ENCODE peak calls at places on chromosomes 2 and 18, in eight cellular contexts. J, C, W, K, V, F, Z and O are unnamed samples.

GRCh38 chr2:202883987-202884675 is 12.6 kb upstream of the ICA1L start:
- DNase-seq in J (no peak), F (peak), Z (peak), W (peak), V (no peak), K (no peak), C (no peak), O (peak)

GRCh38 chr2:196238836-196239380 is 67.5 kb upstream of the STK17B start:
- DNase-seq in V (no peak), J (no peak), C (no peak), W (no peak), F (no peak), K (no peak), Z (peak), O (peak)

GRCh38 chr2:8620611-8621382 is 61.1 kb upstream of the ID2 start:
- DNase-seq in F (peak), V (no peak), Z (peak), C (no peak), W (no peak), J (no peak), K (no peak), O (no peak)

GRCh38 chr2:204299766-204300165 is 245.5 kb upstream of the PARD3B start:
- DNase-seq in V (no peak), F (no peak), J (no peak), C (no peak), W (no peak), K (no peak), Z (no peak), O (peak)

GRCh38 chr2:120134263-120134662 is 88.9 kb downstream of the TMEM185B start:
- DNase-seq in Z (peak), C (no peak), W (peak), K (no peak), J (no peak), V (no peak), F (peak), O (peak)

GRCh38 chr18:62663731-62664336 is 51.5 kb upstream of the PHLPP1 start:
- DNase-seq in F (peak), K (no peak), J (peak), Z (peak), C (no peak), W (peak), V (no peak), O (no peak)

GRCh38 chr2:230956827-230957755 is 32.0 kb upstream of the GPR55 start:
- DNase-seq in F (peak), K (peak), C (no peak), V (peak), J (peak), W (peak), Z (peak), O (peak)

GRCh38 chr2:39845460-39846146 is 66.5 kb upstream of the THUMPD2 start:
- DNase-seq in K (no peak), C (no peak), W (no peak), J (no peak), F (peak), V (no peak), Z (peak), O (no peak)

GRCh38 chr2:32135409-32135808 is 30.3 kb upstream of the SLC30A6 start:
- DNase-seq in Z (peak), C (no peak), J (peak), F (peak), K (no peak), V (no peak), W (peak), O (peak)
- TF ChIP-seq CTCF in Z (no peak), C (peak), J (no peak), F (peak), K (no peak), V (no peak), W (peak), O (peak)

GRCh38 chr2:227117852-227118251 is 46.2 kb downstream of the COL4A4 start:
- DNase-seq in F (no peak), C (no peak), Z (no peak), W (no peak), V (no peak), J (no peak), K (no peak), O (no peak)
- H3K4me3 ChIP-seq in F (no peak), C (no peak), Z (no peak), W (no peak), V (no peak), J (no peak), K (no peak), O (no peak)

DNA sequence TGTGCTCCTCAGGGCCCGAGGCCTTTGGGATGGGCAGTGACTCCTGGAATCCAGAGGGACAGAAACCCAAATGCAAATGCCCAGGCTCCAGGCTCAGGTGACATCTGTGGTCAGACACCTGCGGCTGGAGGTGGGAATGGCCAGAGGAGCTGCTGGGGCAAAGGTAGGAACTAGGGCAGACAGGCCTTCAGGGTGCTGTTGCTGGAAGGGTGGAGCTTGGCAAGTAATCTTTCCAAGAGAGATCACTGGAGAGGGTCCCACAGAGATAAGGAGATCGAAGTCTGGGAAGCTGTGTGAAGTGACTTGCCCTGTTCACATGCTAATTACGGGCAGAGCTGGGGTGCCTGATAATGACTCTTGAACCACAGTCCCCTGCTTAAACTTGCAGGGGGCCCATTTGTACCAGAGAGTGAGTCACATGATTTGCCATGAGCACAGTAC is 82.4 kb downstream of the ACAA2 start:
- DNase-seq in J (no peak), C (no peak), Z (no peak), W (no peak), F (no peak), K (no peak), V (no peak), O (no peak)
- TF ChIP-seq CTCF in J (no peak), C (no peak), Z (no peak), W (no peak), F (no peak), K (no peak), V (no peak), O (no peak)

DNA sequence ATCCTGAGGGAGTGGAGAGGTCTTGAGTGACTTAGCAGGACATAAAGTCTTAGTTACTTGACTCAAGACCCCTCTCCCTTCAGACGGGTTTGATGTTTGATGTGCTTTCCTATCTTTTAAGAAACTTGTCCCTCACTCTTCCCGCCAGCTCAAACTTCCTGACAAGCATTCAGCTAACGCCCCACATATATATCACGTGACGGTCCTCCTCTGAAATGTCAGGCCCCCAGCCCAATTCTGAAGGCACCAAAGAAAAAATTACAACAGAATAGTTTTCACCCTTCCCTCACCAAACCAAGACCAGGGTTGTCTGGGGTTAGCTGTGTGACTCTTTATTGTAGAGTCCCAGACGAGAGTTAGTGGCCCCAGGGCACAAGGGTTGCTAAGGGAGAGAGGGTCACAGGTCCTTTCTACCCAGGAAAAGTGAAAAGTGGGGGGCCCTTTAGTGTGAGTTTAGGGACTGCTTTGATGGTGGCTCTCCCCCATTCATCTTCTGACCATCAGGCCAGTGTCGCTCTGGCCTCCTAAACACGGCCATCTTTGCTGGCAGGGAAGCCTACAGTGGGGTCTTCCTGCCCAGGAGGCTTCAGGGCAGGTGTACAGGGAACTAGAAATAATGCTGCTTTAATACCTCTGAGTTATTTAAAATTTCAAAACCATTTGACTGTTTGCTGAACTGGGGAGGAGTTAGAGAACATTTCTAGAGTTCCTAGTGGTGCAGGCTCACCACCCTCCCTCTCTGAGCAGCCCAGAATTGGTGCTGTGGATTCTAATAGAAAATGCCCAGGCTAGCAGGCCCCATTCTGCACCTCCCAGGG is 2.7 kb downstream of the PKDCC start:
- DNase-seq in C (no peak), Z (no peak), W (no peak), K (no peak), J (no peak), V (no peak), F (no peak), O (no peak)
- H3K4me3 ChIP-seq in C (peak), Z (peak), W (peak), K (peak), J (no peak), V (peak), F (no peak), O (peak)

GRCh38 chr2:155372969-155373368 is 674.5 kb downstream of the KCNJ3 start:
- DNase-seq in Z (peak), J (no peak), F (peak), W (peak), C (no peak), V (no peak), K (no peak), O (peak)

GRCh38 chr2:155381446-155381845 is 683.0 kb downstream of the KCNJ3 start:
- DNase-seq in F (no peak), Z (no peak), V (no peak), W (no peak), J (no peak), C (no peak), K (no peak), O (no peak)

GRCh38 chr2:155377931-155378444 is 679.5 kb downstream of the KCNJ3 start:
- DNase-seq in Z (peak), F (peak), V (no peak), J (no peak), W (no peak), K (no peak), C (no peak), O (peak)

GRCh38 chr2:155382781-155383180 is 684.3 kb downstream of the KCNJ3 start:
- DNase-seq in C (no peak), V (no peak), K (no peak), W (no peak), J (no peak), F (no peak), Z (no peak), O (no peak)

DNA sequence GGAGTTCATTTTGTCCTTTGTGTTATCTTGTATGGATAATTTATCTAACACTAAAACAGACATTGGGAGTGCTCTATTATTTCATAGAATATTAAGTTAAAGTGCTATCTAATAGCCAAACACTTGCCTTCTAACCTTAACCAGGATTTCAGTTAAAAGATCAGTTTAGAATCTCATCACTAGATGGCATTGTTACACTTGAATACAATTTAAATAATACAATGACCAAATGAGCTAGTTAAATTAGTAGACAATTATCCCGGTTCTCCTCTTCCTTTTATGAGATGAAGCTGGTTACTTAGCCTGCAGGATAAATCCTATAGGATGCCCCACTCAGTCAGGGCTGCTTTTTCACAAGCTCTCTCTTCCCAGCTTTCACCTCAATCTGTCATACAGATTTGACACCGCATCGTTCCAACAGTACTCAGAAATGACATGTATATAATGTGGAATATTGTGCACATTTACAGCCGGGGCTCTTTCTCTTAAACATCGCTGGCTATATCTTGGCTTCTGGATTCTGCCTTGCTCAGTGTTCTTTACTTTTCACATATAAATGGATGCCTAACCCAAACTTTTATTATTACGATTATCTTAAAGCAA is 678.8 kb downstream of the KCNJ3 start:
- DNase-seq in Z (peak), V (no peak), K (no peak), J (no peak), W (peak), C (no peak), F (peak), O (peak)
- TF ChIP-seq CTCF in Z (no peak), V (no peak), K (no peak), J (no peak), W (peak), C (peak), F (peak), O (peak)